ENCODE peak calls at places on chromosome 19, in four cellular contexts. M is pancreas, P is heart left ventricle, I is left lung. B is an unnamed sample.

GRCh38 chr19:48401277-48401676 is 7.8 kb downstream of the GRIN2D start:
- DNase-seq in I (no peak), M (no peak), P (no peak), B (no peak)

GRCh38 chr19:1616875-1617274 is 11.6 kb upstream of the UQCR11 start:
- DNase-seq in I (no peak), P (no peak), M (no peak), B (no peak)

GRCh38 chr19:42033413-42033812 is 36.6 kb downstream of the GRIK5 start:
- DNase-seq in I (peak; percentile 6), M (no peak), P (no peak), B (no peak)

GRCh38 chr19:49642488-49643035 is 553 bp downstream of the SCAF1 start:
- DNase-seq in I (no peak), P (no peak), M (no peak), B (no peak)

GRCh38 chr19:34118879-34119748 is 53.2 kb upstream of the LSM14A start:
- DNase-seq in I (no peak), P (no peak), M (no peak), B (no peak)

GRCh38 chr19:50925734-50926133 is 14.5 kb upstream of the KLK4 start:
- DNase-seq in P (no peak), I (no peak), M (no peak), B (no peak)

GRCh38 chr19:10406191-10406590 is 2.8 kb upstream of the CDC37 start:
- DNase-seq in I (no peak), M (no peak), P (no peak), B (no peak)

GRCh38 chr19:19514215-19514633 is 1.1 kb downstream of the TSSK6 start:
- DNase-seq in I (peak; percentile 84), P (peak; percentile 92), M (peak; percentile 43), B (peak; percentile 80)

GRCh38 chr19:9913237-9914000 is 22.9 kb downstream of the OLFM2 start:
- DNase-seq in I (peak; percentile 75), M (peak; percentile 14), P (no peak), B (peak; percentile 31)

GRCh38 chr19:1267441-1268391 is 1.4 kb upstream of the CIRBP start:
- DNase-seq in P (peak; percentile 69), M (peak; percentile 58), I (no peak), B (no peak)

GRCh38 chr19:48367855-48368254 is 3.7 kb downstream of the SYNGR4 start:
- DNase-seq in M (peak; percentile 42), I (no peak), P (no peak), B (no peak)

GRCh38 chr19:49560358-49560900 is 19.9 kb downstream of the NOSIP start:
- DNase-seq in M (peak; percentile 55), P (no peak), I (no peak), B (no peak)

DNA sequence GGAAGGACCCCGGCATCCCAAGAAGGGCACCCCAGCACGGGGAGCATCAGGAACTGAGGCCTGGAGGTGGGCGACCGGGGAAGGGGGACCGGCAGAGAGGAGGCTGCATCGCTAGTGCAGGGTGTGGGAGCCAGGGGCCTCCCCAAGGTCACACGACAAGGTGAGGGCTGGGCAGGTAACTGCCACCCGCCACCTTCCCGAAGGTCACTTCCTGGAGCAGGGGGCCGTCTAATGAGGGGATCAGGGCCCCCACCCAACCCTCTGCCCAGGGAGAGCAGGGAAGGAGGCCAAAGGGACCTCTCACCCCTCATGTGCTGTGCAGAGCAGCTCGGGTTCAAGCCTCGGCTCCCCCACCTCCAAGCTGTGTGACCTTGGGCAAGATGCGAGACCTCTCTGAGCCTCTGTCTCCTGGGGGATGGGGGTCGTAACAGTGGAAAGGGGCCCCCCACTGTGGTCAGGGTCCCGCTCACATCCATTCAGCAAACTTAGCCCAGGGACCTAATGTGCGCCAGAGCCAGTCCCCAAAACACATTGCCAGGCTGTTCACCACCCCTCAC is 6.0 kb downstream of the ZBTB7A start:
- DNase-seq in M (no peak), P (no peak), I (no peak), B (no peak)
- H3K4me3 ChIP-seq in M (peak overlapping the region; percentile 6), P (peak overlapping the region; percentile 82), I (peak overlapping the region; percentile 14), B (peak overlapping the region; percentile 48)

GRCh38 chr19:28981994-28982393 is 231.0 kb downstream of the UQCRFS1 start:
- DNase-seq in P (no peak), M (no peak), I (no peak), B (no peak)

GRCh38 chr19:28985201-28985600 is 227.8 kb downstream of the UQCRFS1 start:
- DNase-seq in M (no peak), I (no peak), P (no peak), B (no peak)

GRCh38 chr19:28984315-28984714 is 228.6 kb downstream of the UQCRFS1 start:
- DNase-seq in P (no peak), M (no peak), I (no peak), B (no peak)

GRCh38 chr19:28977826-28978225 is 235.1 kb downstream of the UQCRFS1 start:
- DNase-seq in I (no peak), M (no peak), P (no peak), B (no peak)

DNA sequence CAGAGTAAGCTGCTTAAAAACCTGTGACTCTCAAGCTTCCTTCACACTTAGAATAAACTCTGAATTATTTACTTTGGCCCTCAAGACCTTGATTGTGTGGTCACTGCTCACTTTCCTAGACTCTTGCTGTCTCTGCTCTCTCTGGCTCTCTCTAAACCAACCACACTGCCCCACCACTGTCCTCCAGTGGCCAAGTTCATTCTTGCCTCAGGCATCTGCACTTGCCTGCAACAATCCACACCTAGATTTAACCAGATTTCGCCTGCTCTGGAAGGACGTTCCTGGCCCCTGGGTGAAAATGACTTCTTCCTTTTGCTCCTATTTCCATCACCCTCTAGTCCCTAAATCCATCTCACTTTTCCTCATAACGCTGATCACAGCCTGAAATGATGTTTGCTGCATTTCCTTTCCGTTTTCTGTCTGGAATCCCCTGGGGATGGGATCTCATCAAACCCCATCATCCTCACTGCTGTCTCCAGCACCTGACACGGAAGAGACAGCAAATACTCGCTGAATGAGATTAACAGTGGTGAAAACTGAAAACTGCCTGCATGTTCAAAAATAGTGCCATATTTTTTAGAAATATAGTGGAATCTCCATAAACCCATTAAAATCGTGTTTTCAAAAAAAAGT is 232.6 kb downstream of the UQCRFS1 start:
- DNase-seq in I (no peak), P (no peak), M (no peak), B (no peak)
- TF ChIP-seq CTCF in I (no peak), P (peak; percentile 36), M (no peak), B (no peak)

GRCh38 chr19:13035820-13036365 is 40.6 kb downstream of the NFIX start:
- DNase-seq in M (no peak), I (peak; percentile 49), P (no peak), B (no peak)
- H3K4me1 ChIP-seq in M (peaks cover 31% of the 10 kb centered on the region), I (peaks cover 76% of the 10 kb centered on the region), P (peaks cover 20% of the 10 kb centered on the region), B (peaks cover 52% of the 10 kb centered on the region)

DNA sequence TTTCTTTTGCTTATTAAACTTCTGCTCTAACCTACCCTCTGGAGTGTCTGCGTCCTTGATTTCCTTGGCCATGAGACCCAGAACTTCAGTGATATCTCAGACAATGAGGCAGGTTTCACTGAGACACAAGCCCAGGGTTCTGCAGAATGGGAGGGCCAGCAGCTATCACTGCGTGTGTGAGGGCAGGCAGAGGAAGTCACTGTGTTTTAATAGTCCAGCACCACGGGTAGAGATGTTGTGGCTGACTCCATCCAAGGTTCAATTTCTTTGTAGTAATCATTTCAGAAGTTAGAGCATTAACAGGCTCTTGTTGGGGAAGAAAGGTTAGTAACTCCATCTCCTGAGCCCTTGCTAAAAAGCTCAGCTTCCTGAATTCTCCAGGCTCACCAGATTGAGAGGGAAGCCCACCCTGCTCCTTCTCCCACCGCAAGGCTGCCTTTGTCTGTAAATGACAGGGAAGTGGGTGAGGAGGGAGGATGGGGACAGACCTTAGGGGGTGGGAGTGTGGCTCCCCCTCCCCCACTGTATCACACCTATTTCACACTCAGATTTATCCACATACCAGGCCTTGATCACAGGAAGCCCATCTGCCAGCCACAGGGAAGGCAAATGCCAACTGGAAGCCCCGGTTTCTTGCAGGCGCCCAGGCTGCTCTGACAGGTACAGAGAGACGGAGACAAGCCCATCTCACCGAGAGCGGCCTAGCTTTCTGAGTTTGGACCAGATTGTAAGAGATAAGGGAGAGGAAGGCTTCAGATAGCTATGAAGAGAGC is 2.1 kb downstream of the C19orf12 start:
- DNase-seq in I (no peak), P (no peak), M (no peak), B (no peak)
- H3K4me3 ChIP-seq in I (no peak overlapping the region), P (no peak overlapping the region), M (no peak overlapping the region), B (no peak overlapping the region)

B was measured in right lobe of liver.